ENCODE peak calls at places on chromosomes 6 and 20, in ten cellular contexts. One of them, this sample, is unnamed.

GRCh38 chr20:37807901-37808751 is 94.8 kb upstream of the VSTM2L start:
- DNase-seq in IMR-90: no peak
- DNase-seq in breast epithelium: no peak
- DNase-seq in A549: no peak
- DNase-seq in lower lobe of right lung: no peak
- DNase-seq in pancreas: no peak
- DNase-seq in vagina: no peak
- DNase-seq in OCI-LY7: no peak
- DNase-seq in transverse colon: no peak
- DNase-seq in body of pancreas: no peak
- DNase-seq in this sample: no peak

GRCh38 chr20:14561733-14562132 is 224.3 kb upstream of the FLRT3 start:
- DNase-seq in IMR-90: peak; percentile 78
- DNase-seq in breast epithelium: no peak
- DNase-seq in A549: no peak
- DNase-seq in lower lobe of right lung: no peak
- DNase-seq in pancreas: no peak
- DNase-seq in vagina: no peak
- DNase-seq in OCI-LY7: no peak
- DNase-seq in transverse colon: no peak
- DNase-seq in body of pancreas: no peak
- DNase-seq in this sample: no peak

GRCh38 chr6:93566285-93566684 is 146.9 kb upstream of the EPHA7 start:
- DNase-seq in IMR-90: no peak
- DNase-seq in breast epithelium: no peak
- DNase-seq in A549: no peak
- DNase-seq in lower lobe of right lung: no peak
- DNase-seq in pancreas: no peak
- DNase-seq in vagina: no peak
- DNase-seq in OCI-LY7: no peak
- DNase-seq in transverse colon: no peak
- DNase-seq in body of pancreas: no peak
- DNase-seq in this sample: no peak

GRCh38 chr6:6803180-6803978 is 214.9 kb downstream of the LY86 start:
- DNase-seq in IMR-90: no peak
- DNase-seq in breast epithelium: peak; percentile 69
- DNase-seq in A549: peak; percentile 18
- DNase-seq in lower lobe of right lung: peak; percentile 70
- DNase-seq in pancreas: no peak
- DNase-seq in vagina: peak; percentile 94
- DNase-seq in OCI-LY7: peak; percentile 23
- DNase-seq in transverse colon: peak; percentile 59
- DNase-seq in body of pancreas: no peak
- DNase-seq in this sample: no peak

GRCh38 chr6:3405679-3406078 is 51.2 kb downstream of the SLC22A23 start:
- DNase-seq in IMR-90: peak; percentile 46
- DNase-seq in breast epithelium: no peak
- DNase-seq in A549: peak; percentile 38
- DNase-seq in lower lobe of right lung: no peak
- DNase-seq in pancreas: no peak
- DNase-seq in vagina: no peak
- DNase-seq in OCI-LY7: no peak
- DNase-seq in transverse colon: no peak
- DNase-seq in body of pancreas: no peak
- DNase-seq in this sample: no peak

GRCh38 chr6:101851911-101852310 is 458.4 kb downstream of the GRIK2 start:
- DNase-seq in IMR-90: peak; percentile 49
- DNase-seq in breast epithelium: no peak
- DNase-seq in A549: no peak
- DNase-seq in lower lobe of right lung: no peak
- DNase-seq in pancreas: no peak
- DNase-seq in vagina: no peak
- DNase-seq in OCI-LY7: no peak
- DNase-seq in transverse colon: no peak
- DNase-seq in body of pancreas: no peak
- DNase-seq in this sample: no peak

GRCh38 chr6:116390571-116390970 is 19.8 kb downstream of the DSE start:
- DNase-seq in IMR-90: no peak
- DNase-seq in breast epithelium: no peak
- DNase-seq in A549: no peak
- DNase-seq in lower lobe of right lung: no peak
- DNase-seq in pancreas: no peak
- DNase-seq in vagina: no peak
- DNase-seq in OCI-LY7: no peak
- DNase-seq in transverse colon: no peak
- DNase-seq in body of pancreas: no peak
- DNase-seq in this sample: no peak

GRCh38 chr20:6819599-6819998 is 52.1 kb downstream of the BMP2 start:
- DNase-seq in IMR-90: no peak
- DNase-seq in breast epithelium: no peak
- DNase-seq in A549: no peak
- DNase-seq in lower lobe of right lung: no peak
- DNase-seq in pancreas: peak; percentile 4
- DNase-seq in vagina: no peak
- DNase-seq in OCI-LY7: no peak
- DNase-seq in transverse colon: peak; percentile 19
- DNase-seq in body of pancreas: peak; percentile 30
- DNase-seq in this sample: no peak

GRCh38 chr20:25279403-25279802 is 31.5 kb downstream of the PYGB start:
- DNase-seq in IMR-90: no peak
- DNase-seq in breast epithelium: no peak
- DNase-seq in A549: no peak
- DNase-seq in lower lobe of right lung: peak; percentile 10
- DNase-seq in pancreas: no peak
- DNase-seq in vagina: no peak
- DNase-seq in OCI-LY7: no peak
- DNase-seq in transverse colon: peak; percentile 16
- DNase-seq in body of pancreas: peak; percentile 7
- DNase-seq in this sample: no peak
- H3K27ac ChIP-seq in IMR-90: no peak overlapping the region
- H3K27ac ChIP-seq in breast epithelium: no peak overlapping the region
- H3K27ac ChIP-seq in A549: no peak overlapping the region
- H3K27ac ChIP-seq in lower lobe of right lung: no peak overlapping the region
- H3K27ac ChIP-seq in pancreas: no peak overlapping the region
- H3K27ac ChIP-seq in vagina: no peak overlapping the region
- H3K27ac ChIP-seq in OCI-LY7: no peak overlapping the region
- H3K27ac ChIP-seq in transverse colon: peak overlapping the region; percentile 46
- H3K27ac ChIP-seq in body of pancreas: peak overlapping the region; percentile 41
- H3K27ac ChIP-seq in this sample: no peak overlapping the region

GRCh38 chr6:125002090-125002741 is 40.0 kb downstream of the RNF217 start:
- DNase-seq in IMR-90: peak; percentile 30
- DNase-seq in breast epithelium: no peak
- DNase-seq in A549: no peak
- DNase-seq in lower lobe of right lung: no peak
- DNase-seq in pancreas: no peak
- DNase-seq in vagina: no peak
- DNase-seq in OCI-LY7: no peak
- DNase-seq in transverse colon: no peak
- DNase-seq in body of pancreas: no peak
- DNase-seq in this sample: peak; percentile 61

GRCh38 chr6:124996411-124996810 is 34.2 kb downstream of the RNF217 start:
- DNase-seq in IMR-90: no peak
- DNase-seq in breast epithelium: no peak
- DNase-seq in A549: no peak
- DNase-seq in lower lobe of right lung: no peak
- DNase-seq in pancreas: no peak
- DNase-seq in vagina: no peak
- DNase-seq in OCI-LY7: no peak
- DNase-seq in transverse colon: no peak
- DNase-seq in body of pancreas: no peak
- DNase-seq in this sample: no peak

GRCh38 chr6:125001684-125002083 is 39.4 kb downstream of the RNF217 start:
- DNase-seq in IMR-90: no peak
- DNase-seq in breast epithelium: no peak
- DNase-seq in A549: no peak
- DNase-seq in lower lobe of right lung: no peak
- DNase-seq in pancreas: no peak
- DNase-seq in vagina: no peak
- DNase-seq in OCI-LY7: no peak
- DNase-seq in transverse colon: no peak
- DNase-seq in body of pancreas: no peak
- DNase-seq in this sample: no peak

GRCh38 chr6:124997196-124997875 is 35.1 kb downstream of the RNF217 start:
- DNase-seq in IMR-90: no peak
- DNase-seq in breast epithelium: no peak
- DNase-seq in A549: no peak
- DNase-seq in lower lobe of right lung: no peak
- DNase-seq in pancreas: no peak
- DNase-seq in vagina: no peak
- DNase-seq in OCI-LY7: no peak
- DNase-seq in transverse colon: no peak
- DNase-seq in body of pancreas: no peak
- DNase-seq in this sample: no peak

GRCh38 chr6:124999105-124999764 is 37.0 kb downstream of the RNF217 start:
- DNase-seq in IMR-90: no peak
- DNase-seq in breast epithelium: no peak
- DNase-seq in A549: no peak
- DNase-seq in lower lobe of right lung: no peak
- DNase-seq in pancreas: peak; percentile 40
- DNase-seq in vagina: no peak
- DNase-seq in OCI-LY7: no peak
- DNase-seq in transverse colon: peak; percentile 29
- DNase-seq in body of pancreas: peak; percentile 42
- DNase-seq in this sample: no peak
- H3K4me3 ChIP-seq in IMR-90: no peak overlapping the region
- H3K4me3 ChIP-seq in breast epithelium: no peak overlapping the region
- H3K4me3 ChIP-seq in A549: no peak overlapping the region
- H3K4me3 ChIP-seq in lower lobe of right lung: no peak overlapping the region
- H3K4me3 ChIP-seq in pancreas: no peak overlapping the region
- H3K4me3 ChIP-seq in vagina: no peak overlapping the region
- H3K4me3 ChIP-seq in OCI-LY7: no peak overlapping the region
- H3K4me3 ChIP-seq in transverse colon: no peak overlapping the region
- H3K4me3 ChIP-seq in body of pancreas: no peak overlapping the region
- H3K4me3 ChIP-seq in this sample: no peak overlapping the region

DNA sequence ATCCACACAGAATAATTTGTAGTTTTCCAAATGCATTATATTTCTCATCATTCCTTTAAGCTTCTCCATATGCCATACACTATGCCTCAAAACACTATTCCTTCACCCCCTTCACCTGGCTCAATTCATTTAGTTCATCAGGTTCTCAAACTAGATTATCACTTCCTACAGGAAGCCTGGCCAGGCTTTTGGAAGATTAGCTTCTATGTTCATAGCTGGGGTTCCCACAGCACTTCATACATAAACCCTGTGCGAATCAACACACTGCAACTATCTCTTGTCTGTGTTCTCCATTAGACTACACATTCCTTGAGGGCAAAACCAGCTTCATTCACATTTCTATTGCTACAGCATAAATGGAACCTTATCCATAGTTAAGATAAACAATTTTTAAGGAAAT is 40.5 kb upstream of the PLN start:
- DNase-seq in IMR-90: no peak
- DNase-seq in breast epithelium: no peak
- DNase-seq in A549: no peak
- DNase-seq in lower lobe of right lung: no peak
- DNase-seq in pancreas: no peak
- DNase-seq in vagina: no peak
- DNase-seq in OCI-LY7: no peak
- DNase-seq in transverse colon: no peak
- DNase-seq in body of pancreas: no peak
- DNase-seq in this sample: no peak
- H3K27ac ChIP-seq in IMR-90: no peak overlapping the region
- H3K27ac ChIP-seq in breast epithelium: no peak overlapping the region
- H3K27ac ChIP-seq in A549: no peak overlapping the region
- H3K27ac ChIP-seq in lower lobe of right lung: no peak overlapping the region
- H3K27ac ChIP-seq in pancreas: no peak overlapping the region
- H3K27ac ChIP-seq in vagina: no peak overlapping the region
- H3K27ac ChIP-seq in OCI-LY7: no peak overlapping the region
- H3K27ac ChIP-seq in transverse colon: no peak overlapping the region
- H3K27ac ChIP-seq in body of pancreas: no peak overlapping the region
- H3K27ac ChIP-seq in this sample: no peak overlapping the region

DNA sequence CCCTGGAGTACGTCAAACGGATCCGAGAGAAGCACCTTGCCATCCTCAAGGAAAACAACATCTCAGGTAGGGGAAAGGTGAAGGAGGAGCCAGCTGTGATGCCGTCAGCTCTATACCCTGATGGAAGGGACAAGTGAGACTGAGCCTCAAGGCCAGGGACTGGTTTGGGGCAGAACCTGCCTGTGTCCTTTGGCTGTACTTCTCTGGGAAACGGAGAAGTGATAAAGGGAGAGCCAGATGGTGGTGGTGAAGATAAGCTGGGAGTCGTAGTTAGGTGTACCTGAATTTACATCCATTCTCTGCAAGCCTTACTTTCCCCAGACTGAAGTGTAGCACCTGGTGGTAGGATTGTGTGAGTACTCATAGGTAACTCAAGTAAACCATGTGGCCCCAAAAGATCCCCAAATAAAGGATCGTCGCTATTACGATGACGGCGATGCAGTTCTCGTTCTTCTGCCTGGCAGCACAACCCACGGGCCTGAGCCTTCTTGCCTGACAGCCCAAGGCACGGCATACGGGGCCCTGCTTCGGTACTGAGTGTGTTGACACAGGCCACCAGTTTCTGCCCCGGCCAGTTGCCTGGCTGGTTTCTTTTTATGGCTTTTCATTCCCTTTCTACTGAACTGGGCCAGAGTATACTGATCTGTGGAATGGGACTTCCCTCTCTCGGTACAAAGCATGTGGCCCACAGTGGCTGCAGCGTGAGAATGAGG is 10.6 kb downstream of the PCIF1 start:
- DNase-seq in IMR-90: no peak
- DNase-seq in breast epithelium: no peak
- DNase-seq in A549: no peak
- DNase-seq in lower lobe of right lung: no peak
- DNase-seq in pancreas: peak; percentile 65
- DNase-seq in vagina: no peak
- DNase-seq in OCI-LY7: no peak
- DNase-seq in transverse colon: no peak
- DNase-seq in body of pancreas: peak; percentile 62
- DNase-seq in this sample: no peak
- H3K4me3 ChIP-seq in IMR-90: no peak overlapping the region
- H3K4me3 ChIP-seq in breast epithelium: no peak overlapping the region
- H3K4me3 ChIP-seq in A549: no peak overlapping the region
- H3K4me3 ChIP-seq in lower lobe of right lung: no peak overlapping the region
- H3K4me3 ChIP-seq in pancreas: no peak overlapping the region
- H3K4me3 ChIP-seq in vagina: no peak overlapping the region
- H3K4me3 ChIP-seq in OCI-LY7: no peak overlapping the region
- H3K4me3 ChIP-seq in transverse colon: no peak overlapping the region
- H3K4me3 ChIP-seq in body of pancreas: no peak overlapping the region
- H3K4me3 ChIP-seq in this sample: no peak overlapping the region